ENCODE peak calls at places on chromosomes 2 and 18, in four cellular contexts. N, P, B and A are unnamed samples.

GRCh38 chr18:63339920-63340484 is 20.4 kb upstream of the BCL2 start:
- DNase-seq in N (peak; percentile 30), P (no peak), B (peak; percentile 47), A (peak; percentile 22)

GRCh38 chr2:128311216-128311754 is 7.4 kb downstream of the HS6ST1 start:
- DNase-seq in N (no peak), P (no peak), B (no peak), A (no peak)

GRCh38 chr2:10405441-10405840 is 42.7 kb downstream of the ODC1 start:
- DNase-seq in N (peak; percentile 96), P (no peak), B (no peak), A (no peak)

GRCh38 chr18:40911582-40912254 is 1043.3 kb upstream of the PIK3C3 start:
- DNase-seq in N (peak; percentile 7), P (no peak), B (no peak), A (no peak)

GRCh38 chr2:239544846-239545465 is 144.1 kb upstream of the HDAC4 start:
- DNase-seq in N (no peak), P (no peak), B (no peak), A (no peak)

GRCh38 chr18:61085036-61085435 is 248.2 kb upstream of the CDH20 start:
- DNase-seq in N (no peak), P (no peak), B (no peak), A (no peak)

GRCh38 chr2:64213607-64214275 is 69.5 kb upstream of the PELI1 start:
- DNase-seq in N (no peak), P (no peak), B (no peak), A (no peak)

GRCh38 chr2:236052926-236053846 is 115.0 kb downstream of the GBX2 start:
- DNase-seq in N (no peak), P (no peak), B (peak; percentile 70), A (no peak)

GRCh38 chr2:232328516-232329460 is 49.8 kb upstream of the ALPP start:
- DNase-seq in N (no peak), P (no peak), B (peak; percentile 5), A (no peak)

GRCh38 chr2:11541693-11542274 is 7.9 kb downstream of the GREB1 start:
- DNase-seq in N (no peak), P (no peak), B (no peak), A (no peak)

GRCh38 chr2:12493031-12493513 is 223.7 kb upstream of the TRIB2 start:
- DNase-seq in N (no peak), P (peak; percentile 70), B (no peak), A (no peak)

GRCh38 chr2:38214209-38214717 is 138.3 kb upstream of the CYP1B1 start:
- DNase-seq in N (no peak), P (no peak), B (no peak), A (no peak)

GRCh38 chr2:129296401-129297343 is 682.8 kb upstream of the RAB6C start:
- DNase-seq in N (no peak), P (no peak), B (no peak), A (no peak)

GRCh38 chr2:169977510-169977909 is 150.3 kb downstream of the UBR3 start:
- DNase-seq in N (no peak), P (no peak), B (no peak), A (no peak)

GRCh38 chr2:200471324-200471848 is 38.5 kb downstream of the KCTD18 start:
- DNase-seq in N (peak; percentile 61), P (no peak), B (no peak), A (peak; percentile 32)

GRCh38 chr18:67300498-67300897 is 216.0 kb downstream of the DSEL start:
- DNase-seq in N (peak; percentile 9), P (no peak), B (peak; percentile 17), A (no peak)

GRCh38 chr2:17538844-17539554 is 1.5 kb upstream of the VSNL1 start:
- DNase-seq in N (peak; percentile 39), P (peak; percentile 60), B (peak; percentile 75), A (peak; percentile 83)

GRCh38 chr2:176554107-176555048 is 285.1 kb downstream of the MTX2 start:
- DNase-seq in N (peak; percentile 69), P (peak; percentile 79), B (no peak), A (peak; percentile 34)

GRCh38 chr2:74535440-74535965 is 5.8 kb downstream of the HTRA2 start:
- DNase-seq in N (no peak), P (no peak), B (no peak), A (no peak)

GRCh38 chr18:25287096-25287495 is 64.9 kb downstream of the ZNF521 start:
- DNase-seq in N (no peak), P (no peak), B (no peak), A (no peak)

GRCh38 chr18:49744395-49744987 is 68.8 kb downstream of the ACAA2 start:
- DNase-seq in N (no peak), P (no peak), B (no peak), A (no peak)

GRCh38 chr2:222671259-222672067 is at the start of gene MOGAT1:
- DNase-seq in N (no peak), P (no peak), B (peak; percentile 77), A (peak; percentile 71)

GRCh38 chr2:185857676-185858075 is 119.1 kb downstream of the FSIP2 start:
- DNase-seq in N (no peak), P (no peak), B (no peak), A (no peak)

GRCh38 chr18:35604369-35604768 is 22.8 kb downstream of the GALNT1 start:
- DNase-seq in N (no peak), P (no peak), B (no peak), A (no peak)

GRCh38 chr2:16561251-16561650 is 104.4 kb downstream of the CYRIA start:
- DNase-seq in N (no peak), P (no peak), B (no peak), A (peak; percentile 62)

GRCh38 chr18:8011906-8012305 is 444.8 kb downstream of the PTPRM start:
- DNase-seq in N (no peak), P (no peak), B (peak; percentile 62), A (no peak)

GRCh38 chr18:46155652-46156051 is 51.5 kb downstream of the HAUS1 start:
- DNase-seq in N (peak; percentile 69), P (no peak), B (no peak), A (no peak)

GRCh38 chr2:64325477-64325851 is 128.5 kb upstream of the LGALSL start:
- DNase-seq in N (no peak), P (no peak), B (no peak), A (no peak)

GRCh38 chr18:63774511-63774910 is 707 bp upstream of the SERPINB7 start:
- DNase-seq in N (no peak), P (no peak), B (no peak), A (no peak)

GRCh38 chr2:144703852-144704324 is 184.0 kb upstream of the ZEB2 start:
- DNase-seq in N (peak; percentile 53), P (peak; percentile 17), B (no peak), A (no peak)

GRCh38 chr2:161138429-161138828 is 21.8 kb upstream of the TANK start:
- DNase-seq in N (no peak), P (no peak), B (no peak), A (no peak)

GRCh38 chr2:42110974-42111322 is 58.2 kb upstream of the EML4 start:
- DNase-seq in N (no peak), P (no peak), B (no peak), A (no peak)

GRCh38 chr2:208072250-208072892 is 47.0 kb upstream of the PLEKHM3 start:
- DNase-seq in N (peak; percentile 69), P (peak; percentile 44), B (peak; percentile 72), A (peak; percentile 63)

GRCh38 chr2:16261791-16262190 is 321.4 kb downstream of the MYCN start:
- DNase-seq in N (no peak), P (no peak), B (no peak), A (no peak)

GRCh38 chr2:179543361-179543901 is 278.8 kb upstream of the SESTD1 start:
- DNase-seq in N (no peak), P (no peak), B (no peak), A (peak; percentile 100)

DNA sequence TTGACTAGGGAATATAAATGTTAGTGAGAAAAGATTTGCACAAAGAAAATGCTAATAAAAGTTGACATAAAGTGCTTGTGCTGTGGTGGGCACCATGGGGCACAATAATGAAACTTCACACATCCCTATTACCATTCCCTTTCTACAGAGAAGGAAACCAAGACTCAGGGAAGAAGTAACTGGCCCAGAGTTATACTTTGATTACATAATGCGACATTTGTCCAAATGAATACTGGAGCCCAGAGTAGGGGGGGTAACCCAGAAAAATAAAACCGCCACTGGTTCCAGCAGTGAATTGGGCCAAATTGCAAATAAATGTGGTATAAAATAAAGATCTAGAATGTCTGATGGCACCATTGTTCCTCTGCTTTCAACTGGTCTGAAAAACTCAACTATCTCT is 106.1 kb upstream of the PPP1CB start:
- DNase-seq in N (no peak), P (no peak), B (no peak), A (no peak)
- TF ChIP-seq CTCF in N (no peak), P (no peak), B (no peak), A (no peak)

DNA sequence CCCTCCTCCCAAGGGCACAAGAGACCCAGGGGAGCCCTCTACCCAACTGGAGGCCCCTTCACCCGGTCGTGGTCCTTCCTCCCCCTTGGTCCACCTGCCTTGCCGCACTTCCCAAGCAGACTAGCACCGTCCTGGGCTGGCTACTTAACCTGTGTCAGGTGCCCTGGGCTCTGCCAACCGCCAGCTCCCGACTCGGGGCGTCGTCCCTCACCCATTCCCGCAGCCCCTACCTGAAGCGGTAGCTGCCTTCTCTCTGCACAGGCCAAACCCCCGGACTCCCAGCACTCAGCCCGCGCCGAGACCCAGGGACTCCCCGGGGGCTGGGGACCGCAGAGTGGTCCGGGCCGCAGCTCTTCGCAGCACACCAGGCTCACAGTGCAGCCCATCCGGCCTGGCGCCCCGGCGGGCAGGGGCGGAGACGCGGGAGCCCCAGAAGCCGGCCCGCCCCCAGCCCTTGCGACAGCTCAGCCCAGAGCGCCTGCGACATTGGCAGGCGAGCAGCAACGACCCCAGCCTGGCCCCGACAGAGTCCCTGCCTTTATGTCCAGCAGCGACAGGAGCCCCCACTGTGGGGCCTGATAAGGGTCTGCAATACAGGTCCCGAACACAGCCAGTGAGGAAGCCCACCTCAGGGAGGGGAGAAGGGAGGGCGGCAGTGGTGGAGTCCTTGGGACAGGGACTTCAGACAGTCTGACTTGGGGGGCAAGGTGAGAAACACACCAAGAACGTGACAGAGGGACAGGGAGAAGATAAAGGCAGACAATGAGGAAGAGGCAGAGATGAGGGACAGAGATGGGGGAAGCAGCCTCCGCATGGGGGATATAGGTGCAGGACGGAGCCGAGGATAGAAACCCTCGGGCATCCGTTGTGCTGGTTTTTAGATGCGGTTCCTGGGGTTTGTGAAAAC is 31.0 kb upstream of the TNS1 start:
- DNase-seq in N (no peak), P (no peak), B (peak; percentile 54), A (no peak)
- TF ChIP-seq HMGXB4 in N (no peak), P (no peak), B (no peak), A (no peak)

GRCh38 chr2:156334496-156335478 is 2.3 kb upstream of the NR4A2 start:
- DNase-seq in N (peak; percentile 93), P (peak; percentile 75), B (peak; percentile 70), A (peak; percentile 18)
- TF ChIP-seq CTCF in N (no peak), P (peak; percentile 50), B (no peak), A (peak; percentile 40)

GRCh38 chr2:195338856-195339255 is 318.2 kb upstream of the SLC39A10 start:
- DNase-seq in N (no peak), P (no peak), B (no peak), A (no peak)
- TF ChIP-seq HMGXB4 in N (no peak), P (no peak), B (no peak), A (no peak)

GRCh38 chr2:237132799-237133198 is 47.1 kb downstream of the COPS8 start:
- DNase-seq in N (peak; percentile 72), P (peak; percentile 15), B (peak; percentile 39), A (peak; percentile 65)
- TF ChIP-seq CTCF in N (peak; percentile 26), P (peak; percentile 47), B (peak; percentile 56), A (peak; percentile 72)

GRCh38 chr18:4106407-4107033 is 348.6 kb downstream of the DLGAP1 start:
- DNase-seq in N (peak; percentile 62), P (peak; percentile 58), B (peak; percentile 84), A (peak; percentile 49)
- TF ChIP-seq HMGXB4 in N (no peak), P (no peak), B (no peak), A (no peak)